ENCODE peak calls at places on chromosomes 1 and 21, in seven cellular contexts. K is lower lobe of right lung, I is AG04450, B is neural progenitor cell, T is endothelial cell of umbilical vein, A is uterus, F is cardiac muscle cell. W is an unnamed sample. For H3K27me3, the result is how much of the 10 kb centered on the place peaks cover.

GRCh38 chr1:156090138-156090821 is 8.0 kb upstream of the MEX3A start:
- DNase-seq in K (no peak), I (no peak), B (no peak), T (no peak), A (no peak), F (no peak), W (no peak)

GRCh38 chr1:83818916-83819315 is 180.0 kb downstream of the TTLL7 start:
- DNase-seq in K (no peak), I (no peak), B (no peak), T (no peak), A (no peak), F (peak), W (no peak)

GRCh38 chr1:8397511-8397910 is 79.6 kb downstream of the SLC45A1 start:
- DNase-seq in K (no peak), I (no peak), B (no peak), T (peak), A (no peak), F (peak), W (peak)

GRCh38 chr21:37579356-37579755 is 212.8 kb downstream of the DYRK1A start:
- DNase-seq in K (no peak), I (no peak), B (no peak), T (no peak), A (no peak), F (no peak), W (no peak)

GRCh38 chr1:19032701-19033515 is 76.4 kb upstream of the IFFO2 start:
- DNase-seq in K (no peak), I (no peak), B (no peak), T (no peak), A (no peak), F (no peak), W (no peak)

GRCh38 chr1:183144752-183145151 is 41.3 kb upstream of the LAMC2 start:
- DNase-seq in K (no peak), I (no peak), B (no peak), T (no peak), A (no peak), F (no peak), W (no peak)

GRCh38 chr1:66623812-66624211 is 89.9 kb downstream of the SGIP1 start:
- DNase-seq in K (no peak), I (no peak), B (no peak), T (peak), A (no peak), F (peak), W (peak)

GRCh38 chr21:33871171-33871570 is 44.4 kb downstream of the ATP5PO start:
- DNase-seq in K (no peak), I (no peak), B (no peak), T (no peak), A (no peak), F (peak), W (peak)

GRCh38 chr1:10170362-10170665 is 40.1 kb upstream of the KIF1B start:
- DNase-seq in K (no peak), I (no peak), B (no peak), T (no peak), A (no peak), F (no peak), W (no peak)

GRCh38 chr1:226973898-226974543 is 33.9 kb downstream of the COQ8A start:
- DNase-seq in K (no peak), I (no peak), B (no peak), T (no peak), A (peak), F (peak), W (no peak)

GRCh38 chr1:32470991-32471694 is 6.3 kb downstream of the ZBTB8B start:
- DNase-seq in K (no peak), I (no peak), B (peak), T (no peak), A (no peak), F (no peak), W (no peak)

GRCh38 chr1:52348704-52349301 is 17.2 kb downstream of the CC2D1B start:
- DNase-seq in K (no peak), I (no peak), B (peak), T (peak), A (no peak), F (peak), W (peak)

GRCh38 chr1:111515291-111516007 is 12.0 kb upstream of the ADORA3 start:
- DNase-seq in K (peak), I (no peak), B (no peak), T (peak), A (peak), F (peak), W (peak)

GRCh38 chr1:95888877-95889799 is 655.1 kb downstream of the RWDD3 start:
- DNase-seq in K (no peak), I (no peak), B (peak), T (peak), A (no peak), F (peak), W (no peak)

GRCh38 chr1:20215716-20216115 is 29.4 kb upstream of the PLA2G2C start:
- DNase-seq in K (no peak), I (no peak), B (no peak), T (no peak), A (no peak), F (no peak), W (no peak)

GRCh38 chr1:3652538-3653285 is 396 bp downstream of the TP73 start:
- DNase-seq in K (no peak), I (no peak), B (peak), T (no peak), A (no peak), F (no peak), W (no peak)

GRCh38 chr21:43187715-43188114 is 18.9 kb downstream of the CRYAA start:
- DNase-seq in K (no peak), I (no peak), B (no peak), T (no peak), A (no peak), F (no peak), W (no peak)

GRCh38 chr1:115409097-115409852 is 71.2 kb upstream of the NGF start:
- DNase-seq in K (no peak), I (no peak), B (no peak), T (no peak), A (no peak), F (no peak), W (no peak)

GRCh38 chr1:47405697-47406096 is 10.4 kb upstream of the FOXE3 start:
- DNase-seq in K (no peak), I (no peak), B (no peak), T (no peak), A (no peak), F (peak), W (no peak)

GRCh38 chr1:153288634-153289275 is 24.0 kb downstream of the PGLYRP3 start:
- DNase-seq in K (no peak), I (no peak), B (no peak), T (no peak), A (no peak), F (peak), W (no peak)

GRCh38 chr1:61120998-61121397 is 38.6 kb downstream of the NFIA start:
- DNase-seq in K (no peak), I (no peak), B (no peak), T (no peak), A (no peak), F (peak), W (no peak)

GRCh38 chr1:53329183-53329544 is 1.3 kb upstream of the LRP8 start:
- DNase-seq in K (peak), I (no peak), B (no peak), T (no peak), A (peak), F (no peak), W (no peak)

GRCh38 chr21:36429672-36430546 is 44.7 kb downstream of the CHAF1B start:
- DNase-seq in K (peak), I (peak), B (peak), T (peak), A (peak), F (peak), W (peak)

GRCh38 chr1:66278260-66279046 is 255.5 kb upstream of the SGIP1 start:
- DNase-seq in K (no peak), I (no peak), B (no peak), T (no peak), A (no peak), F (no peak), W (no peak)

DNA sequence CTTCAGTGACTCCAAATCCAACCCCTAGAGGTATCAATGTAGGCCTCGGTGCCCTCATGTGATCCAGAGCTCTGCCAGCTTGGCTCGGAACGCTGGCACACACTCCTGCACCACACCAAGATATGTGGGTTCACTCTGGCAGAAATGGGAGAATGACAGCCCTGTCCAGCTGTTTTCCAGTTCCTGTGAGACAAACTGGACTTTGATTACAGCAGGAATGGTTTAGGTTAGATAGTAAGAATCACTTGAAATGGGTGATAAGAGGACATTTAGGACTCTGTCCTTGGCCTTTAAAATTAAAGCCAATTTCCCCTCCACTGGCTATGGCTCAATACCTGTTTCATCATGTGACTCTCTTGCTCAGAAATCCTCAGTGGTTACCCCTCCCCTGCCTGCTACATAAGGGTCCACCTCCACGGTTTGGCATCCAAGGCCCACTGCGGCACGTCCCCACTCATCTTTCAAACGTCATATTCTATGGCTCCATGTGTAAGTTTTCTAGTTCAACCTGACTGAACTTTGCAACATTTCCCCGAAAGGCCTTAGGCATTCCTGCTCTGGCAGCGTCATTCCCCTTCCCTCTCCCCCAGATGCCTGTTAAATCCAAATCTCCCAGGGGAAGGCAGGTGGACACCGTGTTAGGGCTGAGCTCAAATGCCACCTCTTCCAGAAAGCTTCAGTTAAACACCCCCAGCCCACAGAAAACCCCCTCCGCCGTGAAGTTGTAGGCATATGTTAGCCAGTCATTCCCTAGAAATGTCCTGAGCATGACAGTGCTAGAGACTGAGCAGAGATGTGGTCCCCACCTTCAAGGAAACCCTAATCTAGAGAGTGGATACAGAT is 44.6 kb downstream of the PLEKHA6 start:
- DNase-seq in K (no peak), I (no peak), B (no peak), T (no peak), A (no peak), F (no peak), W (no peak)
- H3K27ac ChIP-seq in K (no peak), I (no peak), B (no peak), T (no peak), A (no peak), F (no peak), W (no peak)

GRCh38 chr1:220894924-220895256 is 15.6 kb downstream of the HLX start:
- DNase-seq in K (no peak), I (no peak), B (peak), T (no peak), A (no peak), F (no peak), W (no peak)
- H3K27me3 ChIP-seq in K (half or more), I (under half), B (half or more), T (half or more), A (under half), F (half or more), W (half or more)

DNA sequence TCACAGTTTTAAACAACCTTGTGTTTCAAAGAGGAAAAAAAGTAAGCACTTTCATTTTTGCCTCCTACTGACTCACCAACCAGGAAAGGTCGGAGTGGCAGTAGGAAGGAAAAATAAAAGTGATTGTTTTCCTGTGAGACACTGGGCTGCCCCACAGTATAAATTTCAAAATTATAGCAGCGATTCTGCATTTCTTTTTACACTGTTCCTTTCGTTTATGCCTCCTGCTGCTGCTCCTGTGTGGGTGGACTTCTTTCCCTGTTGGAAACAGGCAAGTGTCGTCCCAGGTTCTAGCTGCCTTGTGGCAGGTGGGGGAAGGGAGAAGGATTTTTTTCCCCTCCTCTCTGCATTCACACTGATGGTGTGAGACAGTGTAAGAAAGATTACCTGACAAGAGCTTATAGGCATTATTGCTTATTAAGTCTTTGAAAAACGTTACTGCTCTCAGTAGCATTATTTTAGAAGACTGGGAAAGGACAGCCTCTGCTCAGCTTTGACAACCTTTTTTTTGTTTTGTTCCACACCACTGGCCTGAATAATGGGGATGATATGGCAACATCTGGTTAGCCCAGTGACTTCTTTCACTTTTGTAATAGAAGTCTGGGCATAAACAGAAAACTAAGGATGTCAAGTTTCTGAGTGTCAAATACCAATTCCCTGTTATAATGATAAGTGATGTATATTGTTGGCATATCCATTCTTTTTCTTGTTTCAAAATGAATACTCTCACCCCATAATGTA is 77.9 kb downstream of the NEK7 start:
- DNase-seq in K (no peak), I (no peak), B (peak), T (peak), A (no peak), F (peak), W (peak)
- H3K27ac ChIP-seq in K (no peak), I (peak), B (peak), T (no peak), A (no peak), F (peak), W (peak)

DNA sequence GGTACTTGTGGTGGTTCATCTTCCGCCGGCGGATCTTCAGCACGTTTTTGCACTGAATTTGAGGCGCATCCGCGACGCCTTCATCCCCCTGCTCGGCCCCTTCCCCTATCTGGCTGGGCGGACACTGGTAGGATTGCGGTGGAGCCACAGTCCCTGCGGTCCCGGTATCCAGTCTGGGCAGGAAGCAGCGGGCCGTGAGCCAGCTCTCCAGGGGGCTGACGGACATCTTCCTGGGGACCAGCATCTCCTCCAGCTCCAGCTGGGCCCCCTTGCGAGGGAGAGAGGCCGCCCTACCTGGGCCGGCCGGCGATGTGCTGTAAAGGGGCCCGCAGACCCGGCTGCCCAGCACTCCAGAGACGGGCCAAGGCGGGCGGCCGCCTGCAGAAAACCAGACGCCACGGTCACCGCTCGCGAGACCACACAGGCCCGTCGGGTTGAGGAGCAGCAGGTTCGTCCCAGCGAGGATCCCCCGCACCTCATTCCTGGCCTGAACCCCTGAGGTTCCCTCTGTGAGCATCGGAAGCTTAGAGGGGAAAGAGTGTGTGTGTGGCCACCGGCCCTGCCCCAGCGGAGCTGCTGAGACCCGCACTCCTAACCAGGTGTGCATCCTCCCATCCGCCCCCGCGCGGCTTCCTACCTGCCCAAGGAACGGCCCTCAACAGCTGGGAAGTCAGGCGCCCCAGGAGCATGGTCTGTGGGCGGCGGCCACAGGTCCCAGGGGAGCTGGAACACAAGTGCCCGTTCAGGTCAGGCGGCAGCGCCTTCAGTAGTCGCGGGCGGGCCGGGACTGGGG is 743 bp downstream of the AURKAIP1 start:
- DNase-seq in K (peak), I (no peak), B (no peak), T (no peak), A (peak), F (no peak), W (no peak)
- H3K27me3 ChIP-seq in K (under half), I (under half), B (under half), T (under half), A (under half), F (under half), W (under half)

GRCh38 chr1:2612591-2613365 is 20.0 kb downstream of the MMEL1 start:
- DNase-seq in K (no peak), I (no peak), B (no peak), T (no peak), A (no peak), F (no peak), W (no peak)

GRCh38 chr1:2623571-2624337 is 9.1 kb downstream of the MMEL1 start:
- DNase-seq in K (peak), I (no peak), B (no peak), T (no peak), A (no peak), F (no peak), W (no peak)

GRCh38 chr1:2614145-2614544 is 18.7 kb downstream of the MMEL1 start:
- DNase-seq in K (no peak), I (no peak), B (no peak), T (no peak), A (no peak), F (no peak), W (no peak)

DNA sequence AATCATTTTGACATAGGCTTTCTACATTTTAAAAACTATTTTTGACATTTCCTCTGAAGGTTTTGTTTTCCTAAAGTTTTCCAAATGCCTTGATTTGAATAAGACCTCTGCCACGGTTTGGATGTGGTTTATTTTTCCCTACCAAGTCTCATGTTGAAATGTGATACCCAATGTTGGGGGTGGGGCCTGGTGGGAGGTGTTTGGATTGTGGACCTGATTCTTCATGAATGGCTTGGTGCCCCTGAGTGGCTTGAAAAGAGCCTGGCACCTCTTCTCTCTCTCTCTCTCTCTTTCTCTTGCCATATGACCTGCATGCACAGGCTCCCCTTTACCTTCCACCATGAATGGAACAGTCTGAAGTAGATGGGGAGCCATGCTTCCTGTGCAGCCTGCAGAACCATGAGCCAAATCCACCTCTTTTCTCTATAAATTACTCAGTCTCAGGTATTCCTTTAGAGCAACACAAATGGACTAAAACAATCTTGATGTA is 14.8 kb downstream of the MMEL1 start:
- DNase-seq in K (no peak), I (no peak), B (no peak), T (no peak), A (no peak), F (no peak), W (no peak)
- H3K27ac ChIP-seq in K (no peak), I (no peak), B (no peak), T (no peak), A (no peak), F (no peak), W (no peak)

W was measured in brain microvascular endothelial cell.